ENCODE peak calls at places on chromosomes 7 and 10, in seven cellular contexts. E is HCT116, J is PC-9, O is astrocyte, H is GM23338, P is PC-3, R is fibroblast of lung. D is an unnamed sample.
A peak's percentile ranks its signal among the peaks of the same experiment; 100 is the strongest.

GRCh38 chr7:44705434-44705833 is 43.2 kb upstream of the ZMIZ2 start:
- DNase-seq in E (no peak), J (no peak), O (no peak), H (no peak), P (no peak), R (no peak), D (no peak)

GRCh38 chr10:47306429-47307210 is 6.6 kb downstream of the GDF10 start:
- DNase-seq in E (no peak), J (no peak), O (no peak), H (no peak), P (no peak), R (no peak), D (no peak)

GRCh38 chr7:4754433-4755010 is 20.9 kb upstream of the AP5Z1 start:
- DNase-seq in E (no peak), J (no peak), O (no peak), H (no peak), P (no peak), R (no peak), D (no peak)

GRCh38 chr10:127922675-127923366 is 15.9 kb downstream of the PTPRE start:
- DNase-seq in E (peak; percentile 83), J (peak; percentile 91), O (peak; percentile 96), H (no peak), P (peak; percentile 83), R (peak; percentile 97), D (no peak)

GRCh38 chr7:118949031-118949430 is 724.5 kb downstream of the ANKRD7 start:
- DNase-seq in E (no peak), J (no peak), O (peak; percentile 2), H (no peak), P (peak; percentile 38), R (peak; percentile 30), D (no peak)

GRCh38 chr10:69051303-69051702 is 36.6 kb upstream of the SRGN start:
- DNase-seq in E (no peak), J (no peak), O (no peak), H (no peak), P (no peak), R (peak; percentile 36), D (no peak)

GRCh38 chr7:148079681-148080080 is 510.9 kb upstream of the C7orf33 start:
- DNase-seq in E (no peak), J (no peak), O (no peak), H (no peak), P (no peak), R (no peak), D (no peak)

GRCh38 chr10:6250745-6251144 is 48.0 kb downstream of the PFKFB3 start:
- DNase-seq in E (no peak), J (no peak), O (no peak), H (no peak), P (no peak), R (no peak), D (no peak)

GRCh38 chr10:18659784-18660561 is 742 bp downstream of the ARL5B start:
- DNase-seq in E (no peak), J (peak; percentile 78), O (no peak), H (peak; percentile 85), P (peak; percentile 63), R (peak; percentile 39), D (no peak)

GRCh38 chr7:1368150-1368681 is 91.1 kb downstream of the MICALL2 start:
- DNase-seq in E (no peak), J (no peak), O (no peak), H (no peak), P (no peak), R (no peak), D (no peak)

GRCh38 chr7:12422449-12423320 is 19.0 kb upstream of the VWDE start:
- DNase-seq in E (no peak), J (peak; percentile 66), O (no peak), H (peak; percentile 43), P (peak; percentile 64), R (peak; percentile 16), D (no peak)

GRCh38 chr7:45973725-45974532 is 52.9 kb upstream of the IGFBP3 start:
- DNase-seq in E (no peak), J (peak; percentile 15), O (peak; percentile 14), H (no peak), P (peak; percentile 49), R (peak; percentile 40), D (no peak)

GRCh38 chr7:43954524-43955228 is 28.4 kb downstream of the UBE2D4 start:
- DNase-seq in E (peak; percentile 34), J (peak; percentile 70), O (peak; percentile 44), H (peak; percentile 79), P (peak; percentile 69), R (peak; percentile 58), D (no peak)

GRCh38 chr7:7417414-7417813 is 118.3 kb downstream of the COL28A1 start:
- DNase-seq in E (no peak), J (no peak), O (no peak), H (no peak), P (no peak), R (no peak), D (no peak)

GRCh38 chr10:71087622-71088021 is 124.7 kb upstream of the UNC5B start:
- DNase-seq in E (no peak), J (no peak), O (no peak), H (no peak), P (no peak), R (no peak), D (no peak)

GRCh38 chr10:72085864-72086465 is 2.4 kb downstream of the SPOCK2 start:
- DNase-seq in E (no peak), J (peak; percentile 28), O (no peak), H (no peak), P (no peak), R (no peak), D (no peak)

GRCh38 chr7:131521651-131522163 is 34.7 kb downstream of the PODXL start:
- DNase-seq in E (no peak), J (peak; percentile 89), O (no peak), H (peak; percentile 65), P (peak; percentile 73), R (peak; percentile 14), D (no peak)

GRCh38 chr7:25854059-25854458 is 297.9 kb upstream of the NFE2L3 start:
- DNase-seq in E (no peak), J (no peak), O (no peak), H (no peak), P (no peak), R (no peak), D (no peak)

GRCh38 chr7:80150621-80151273 is 16.1 kb downstream of the GNAI1 start:
- DNase-seq in E (no peak), J (no peak), O (peak; percentile 79), H (no peak), P (no peak), R (peak; percentile 80), D (peak; percentile 79)

GRCh38 chr7:20432071-20432470 is 101.4 kb downstream of the ITGB8 start:
- DNase-seq in E (no peak), J (no peak), O (no peak), H (no peak), P (no peak), R (no peak), D (no peak)

GRCh38 chr7:34756025-34756437 is 98.0 kb downstream of the NPSR1 start:
- DNase-seq in E (no peak), J (peak; percentile 75), O (peak; percentile 56), H (peak; percentile 7), P (no peak), R (peak; percentile 69), D (no peak)

GRCh38 chr10:111944331-111944730 is 239.2 kb downstream of the GPAM start:
- DNase-seq in E (no peak), J (no peak), O (no peak), H (peak; percentile 25), P (no peak), R (no peak), D (no peak)

GRCh38 chr7:11633325-11633724 is 198.7 kb downstream of the THSD7A start:
- DNase-seq in E (no peak), J (no peak), O (no peak), H (no peak), P (no peak), R (no peak), D (no peak)

GRCh38 chr7:116809636-116810266 is 52.6 kb upstream of the CAPZA2 start:
- DNase-seq in E (peak; percentile 67), J (peak; percentile 71), O (peak; percentile 40), H (peak; percentile 89), P (peak; percentile 87), R (peak; percentile 51), D (no peak)

GRCh38 chr10:63241898-63242297 is 108.8 kb downstream of the NRBF2 start:
- DNase-seq in E (no peak), J (no peak), O (no peak), H (no peak), P (no peak), R (no peak), D (no peak)

GRCh38 chr7:134789967-134790685 is 10.7 kb downstream of the CALD1 start:
- DNase-seq in E (no peak), J (no peak), O (peak; percentile 78), H (no peak), P (no peak), R (peak; percentile 83), D (no peak)

GRCh38 chr7:106139253-106140251 is 27.4 kb upstream of the SYPL1 start:
- DNase-seq in E (no peak), J (no peak), O (peak; percentile 29), H (no peak), P (no peak), R (peak; percentile 41), D (no peak)
- H3K4me2 ChIP-seq in E (no peak overlapping the region), J (no peak overlapping the region), O (no peak overlapping the region), H (peak overlapping the region; percentile 45), P (no peak overlapping the region), R (no peak overlapping the region), D (no peak overlapping the region)

DNA sequence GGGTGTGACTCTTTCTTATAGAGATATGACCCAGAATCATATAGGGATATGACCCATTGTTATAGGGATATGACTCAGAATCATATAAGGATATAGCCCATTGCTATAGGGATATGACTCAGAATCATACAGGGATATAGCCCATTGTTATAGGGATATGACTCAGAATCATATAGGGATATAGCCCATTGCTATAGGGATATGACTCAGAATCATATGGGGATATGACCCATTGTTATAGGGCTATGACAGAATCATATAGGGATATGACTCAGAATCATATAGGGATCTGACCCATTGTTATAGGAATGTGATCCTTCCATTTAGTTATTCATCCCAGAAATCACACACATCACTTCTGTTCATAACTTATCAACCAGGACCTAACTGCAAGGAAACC is 312.2 kb upstream of the ADARB2 start:
- DNase-seq in E (no peak), J (no peak), O (no peak), H (no peak), P (no peak), R (no peak), D (no peak)
- TF ChIP-seq CTCF in E (no peak), J (no peak), O (no peak), H (no peak), P (no peak), R (no peak), D (no peak)

GRCh38 chr7:2688409-2689342 is 674 bp downstream of the AMZ1 start:
- DNase-seq in E (no peak), J (no peak), O (no peak), H (no peak), P (no peak), R (peak; percentile 35), D (no peak)
- TF ChIP-seq EZH2 in E (no peak), J (no peak), O (peak; percentile 83), H (peak; percentile 28), P (no peak), R (peak; percentile 95), D (peak; percentile 95)

GRCh38 chr10:62230344-62231138 is 38.1 kb downstream of the RTKN2 start:
- DNase-seq in E (no peak), J (no peak), O (peak; percentile 81), H (no peak), P (peak; percentile 81), R (peak; percentile 85), D (no peak)
- H3K4me2 ChIP-seq in E (no peak overlapping the region), J (no peak overlapping the region), O (peak overlapping the region; percentile 20), H (no peak overlapping the region), P (peak overlapping the region; percentile 67), R (peak overlapping the region; percentile 66), D (peak overlapping the region; percentile 0)